ENCODE peak calls at places on chromosome 7, in ten cellular contexts. T, N, Y, Q, W, O, K, D, C and I are unnamed samples.

GRCh38 chr7:43926193-43927043 is at the start of gene UBE2D4:
- DNase-seq in T (peak), N (peak), Y (peak), Q (peak), W (peak), O (peak), K (peak), D (peak), C (peak), I (peak)

GRCh38 chr7:139321071-139321745 is 19.9 kb upstream of the FMC1 start:
- DNase-seq in T (peak), N (no peak), Y (no peak), Q (no peak), W (peak), O (no peak), K (no peak), D (peak), C (peak), I (peak)

GRCh38 chr7:49643321-49643720 is 130.1 kb upstream of the VWC2 start:
- DNase-seq in T (no peak), N (no peak), Y (no peak), Q (no peak), W (no peak), O (no peak), K (peak), D (no peak), C (no peak), I (no peak)

GRCh38 chr7:127256326-127256725 is 3.6 kb upstream of the GRM8 start:
- DNase-seq in T (no peak), N (no peak), Y (peak), Q (no peak), W (no peak), O (no peak), K (no peak), D (no peak), C (no peak), I (no peak)

GRCh38 chr7:124959676-124960075 is 30.1 kb upstream of the POT1 start:
- DNase-seq in T (no peak), N (no peak), Y (no peak), Q (no peak), W (no peak), O (no peak), K (no peak), D (no peak), C (no peak), I (no peak)

GRCh38 chr7:7099584-7100014 is 82.7 kb upstream of the C1GALT1 start:
- DNase-seq in T (peak), N (no peak), Y (no peak), Q (peak), W (no peak), O (no peak), K (peak), D (peak), C (peak), I (peak)

GRCh38 chr7:27225005-27225934 is 17.3 kb upstream of the EVX1 start:
- DNase-seq in T (no peak), N (no peak), Y (no peak), Q (no peak), W (no peak), O (no peak), K (no peak), D (no peak), C (no peak), I (no peak)

GRCh38 chr7:49791089-49791741 is 17.8 kb downstream of the VWC2 start:
- DNase-seq in T (no peak), N (no peak), Y (peak), Q (no peak), W (peak), O (no peak), K (no peak), D (no peak), C (no peak), I (no peak)

GRCh38 chr7:107924841-107925490 is 34.0 kb downstream of the DLD start:
- DNase-seq in T (no peak), N (no peak), Y (no peak), Q (no peak), W (peak), O (no peak), K (no peak), D (peak), C (peak), I (no peak)

GRCh38 chr7:158999496-158999895 is 143.1 kb downstream of the DYNC2I1 start:
- DNase-seq in T (no peak), N (no peak), Y (no peak), Q (no peak), W (no peak), O (no peak), K (no peak), D (no peak), C (no peak), I (no peak)

GRCh38 chr7:80478683-80479082 is 33.2 kb downstream of the GNAT3 start:
- DNase-seq in T (no peak), N (no peak), Y (no peak), Q (no peak), W (no peak), O (no peak), K (no peak), D (peak), C (peak), I (peak)

GRCh38 chr7:41701068-41701467 is 1.8 kb downstream of the INHBA start:
- DNase-seq in T (no peak), N (no peak), Y (no peak), Q (no peak), W (no peak), O (no peak), K (no peak), D (no peak), C (no peak), I (no peak)

GRCh38 chr7:47711776-47712175 is 129.9 kb upstream of the TNS3 start:
- DNase-seq in T (no peak), N (no peak), Y (no peak), Q (no peak), W (no peak), O (no peak), K (no peak), D (no peak), C (no peak), I (no peak)

GRCh38 chr7:130844811-130845580 is 111.0 kb upstream of the KLF14 start:
- DNase-seq in T (no peak), N (no peak), Y (no peak), Q (no peak), W (no peak), O (no peak), K (no peak), D (peak), C (peak), I (peak)

GRCh38 chr7:80634505-80634904 is 3.9 kb upstream of the CD36 start:
- DNase-seq in T (no peak), N (no peak), Y (peak), Q (no peak), W (no peak), O (no peak), K (no peak), D (peak), C (peak), I (peak)

GRCh38 chr7:29209745-29210144 is 15.2 kb downstream of the CHN2 start:
- DNase-seq in T (no peak), N (no peak), Y (no peak), Q (no peak), W (no peak), O (no peak), K (no peak), D (no peak), C (no peak), I (no peak)

GRCh38 chr7:92255308-92255707 is 9.5 kb downstream of the ANKIB1 start:
- DNase-seq in T (peak), N (no peak), Y (no peak), Q (no peak), W (no peak), O (no peak), K (no peak), D (peak), C (peak), I (peak)

GRCh38 chr7:28405662-28406061 is 6.7 kb upstream of the CREB5 start:
- DNase-seq in T (no peak), N (no peak), Y (no peak), Q (no peak), W (peak), O (peak), K (peak), D (peak), C (peak), I (peak)

GRCh38 chr7:35988818-35989217 is 164.2 kb upstream of the EEPD1 start:
- DNase-seq in T (no peak), N (no peak), Y (no peak), Q (no peak), W (no peak), O (no peak), K (no peak), D (no peak), C (no peak), I (peak)

GRCh38 chr7:130732980-130733865 is 784 bp downstream of the KLF14 start:
- DNase-seq in T (peak), N (peak), Y (peak), Q (no peak), W (peak), O (no peak), K (peak), D (peak), C (no peak), I (no peak)

GRCh38 chr7:96837583-96837982 is 127.9 kb upstream of the SEM1 start:
- DNase-seq in T (no peak), N (no peak), Y (no peak), Q (no peak), W (peak), O (peak), K (no peak), D (no peak), C (no peak), I (no peak)

GRCh38 chr7:73557397-73558257 is at the start of gene BCL7B:
- DNase-seq in T (peak), N (peak), Y (peak), Q (peak), W (peak), O (peak), K (peak), D (peak), C (peak), I (peak)

GRCh38 chr7:16078076-16078952 is 343.0 kb downstream of the CRPPA start:
- DNase-seq in T (peak), N (no peak), Y (peak), Q (peak), W (peak), O (no peak), K (no peak), D (peak), C (peak), I (peak)

GRCh38 chr7:101250324-101250723 is 5.4 kb upstream of the FIS1 start:
- DNase-seq in T (no peak), N (no peak), Y (no peak), Q (no peak), W (peak), O (no peak), K (no peak), D (no peak), C (no peak), I (no peak)

GRCh38 chr7:129053938-129054437 is 923 bp downstream of the TNPO3 start:
- DNase-seq in T (no peak), N (no peak), Y (no peak), Q (no peak), W (no peak), O (no peak), K (no peak), D (peak), C (peak), I (peak)